ENCODE peak calls at places on chromosome 22, in ten cellular contexts. One of them, this sample, is unnamed.

GRCh38 chr22:35615156-35615555 is 2.0 kb downstream of the MB start:
- DNase-seq in stomach: no peak
- DNase-seq in sigmoid colon: no peak
- DNase-seq in HepG2: no peak
- DNase-seq in HCT116: no peak
- DNase-seq in GM12892: no peak
- DNase-seq in GM12891: no peak
- DNase-seq in SK-N-MC: no peak
- DNase-seq in prostate gland: no peak
- DNase-seq in GM23338: no peak
- DNase-seq in this sample: no peak

GRCh38 chr22:47189056-47189916 is 426.8 kb downstream of the TBC1D22A start:
- DNase-seq in sigmoid colon: peak
- DNase-seq in SK-N-MC: no peak
- DNase-seq in HCT116: no peak
- DNase-seq in GM12892: no peak
- DNase-seq in stomach: no peak
- DNase-seq in GM12891: no peak
- DNase-seq in HepG2: no peak
- DNase-seq in prostate gland: no peak
- DNase-seq in GM23338: no peak
- DNase-seq in this sample: no peak

GRCh38 chr22:48104786-48105185 is 1342.3 kb downstream of the TBC1D22A start:
- DNase-seq in GM12891: no peak
- DNase-seq in prostate gland: no peak
- DNase-seq in GM12892: no peak
- DNase-seq in stomach: peak
- DNase-seq in HCT116: no peak
- DNase-seq in HepG2: no peak
- DNase-seq in GM23338: no peak
- DNase-seq in SK-N-MC: no peak
- DNase-seq in sigmoid colon: no peak
- DNase-seq in this sample: no peak

GRCh38 chr22:29041408-29041807 is 20.2 kb downstream of the C22orf31 start:
- DNase-seq in sigmoid colon: no peak
- DNase-seq in stomach: peak
- DNase-seq in GM12891: no peak
- DNase-seq in HepG2: no peak
- DNase-seq in GM23338: no peak
- DNase-seq in HCT116: no peak
- DNase-seq in SK-N-MC: no peak
- DNase-seq in GM12892: no peak
- DNase-seq in prostate gland: no peak
- DNase-seq in this sample: no peak

GRCh38 chr22:47168900-47169800 is 406.7 kb downstream of the TBC1D22A start:
- DNase-seq in stomach: peak
- DNase-seq in GM23338: peak
- DNase-seq in SK-N-MC: no peak
- DNase-seq in sigmoid colon: peak
- DNase-seq in prostate gland: no peak
- DNase-seq in HCT116: no peak
- DNase-seq in GM12891: no peak
- DNase-seq in GM12892: no peak
- DNase-seq in HepG2: peak
- DNase-seq in this sample: no peak

GRCh38 chr22:27174970-27175369 is 517.6 kb downstream of the MIAT start:
- DNase-seq in GM12892: no peak
- DNase-seq in prostate gland: no peak
- DNase-seq in sigmoid colon: no peak
- DNase-seq in HepG2: no peak
- DNase-seq in stomach: no peak
- DNase-seq in GM12891: no peak
- DNase-seq in SK-N-MC: no peak
- DNase-seq in GM23338: no peak
- DNase-seq in HCT116: no peak
- DNase-seq in this sample: no peak

GRCh38 chr22:47071812-47072641 is 309.6 kb downstream of the TBC1D22A start:
- DNase-seq in HepG2: no peak
- DNase-seq in GM23338: no peak
- DNase-seq in sigmoid colon: no peak
- DNase-seq in GM12892: no peak
- DNase-seq in SK-N-MC: no peak
- DNase-seq in stomach: no peak
- DNase-seq in HCT116: no peak
- DNase-seq in GM12891: no peak
- DNase-seq in prostate gland: no peak
- DNase-seq in this sample: no peak

GRCh38 chr22:45997077-45997774 is 20.3 kb upstream of the WNT7B start:
- DNase-seq in HCT116: no peak
- DNase-seq in HepG2: no peak
- DNase-seq in SK-N-MC: no peak
- DNase-seq in GM23338: peak
- DNase-seq in prostate gland: peak
- DNase-seq in GM12892: no peak
- DNase-seq in stomach: peak
- DNase-seq in sigmoid colon: peak
- DNase-seq in GM12891: peak
- DNase-seq in this sample: peak

GRCh38 chr22:20013382-20013871 is 3.2 kb downstream of the ARVCF start:
- DNase-seq in GM12891: no peak
- DNase-seq in sigmoid colon: peak
- DNase-seq in GM12892: no peak
- DNase-seq in HCT116: no peak
- DNase-seq in prostate gland: no peak
- DNase-seq in stomach: peak
- DNase-seq in HepG2: peak
- DNase-seq in SK-N-MC: no peak
- DNase-seq in GM23338: peak
- DNase-seq in this sample: no peak

GRCh38 chr22:35258144-35258988 is 1.1 kb downstream of the HMGXB4 start:
- DNase-seq in GM12892: peak
- DNase-seq in HepG2: no peak
- DNase-seq in SK-N-MC: peak
- DNase-seq in stomach: no peak
- DNase-seq in GM12891: no peak
- DNase-seq in GM23338: peak
- DNase-seq in HCT116: no peak
- DNase-seq in prostate gland: peak
- DNase-seq in sigmoid colon: no peak
- DNase-seq in this sample: no peak

GRCh38 chr22:46830001-46830715 is 67.7 kb downstream of the TBC1D22A start:
- DNase-seq in prostate gland: peak
- DNase-seq in SK-N-MC: no peak
- DNase-seq in GM12892: no peak
- DNase-seq in HCT116: no peak
- DNase-seq in stomach: peak
- DNase-seq in sigmoid colon: peak
- DNase-seq in HepG2: no peak
- DNase-seq in GM12891: no peak
- DNase-seq in GM23338: no peak
- DNase-seq in this sample: no peak

GRCh38 chr22:35350539-35351503 is 30.1 kb upstream of the HMOX1 start:
- DNase-seq in HCT116: peak
- DNase-seq in GM12892: peak
- DNase-seq in prostate gland: peak
- DNase-seq in sigmoid colon: peak
- DNase-seq in stomach: peak
- DNase-seq in SK-N-MC: no peak
- DNase-seq in HepG2: peak
- DNase-seq in GM23338: peak
- DNase-seq in GM12891: peak
- DNase-seq in this sample: peak

GRCh38 chr22:39311592-39312400 is 7.6 kb downstream of the RPL3 start:
- DNase-seq in prostate gland: no peak
- DNase-seq in GM23338: peak
- DNase-seq in HCT116: no peak
- DNase-seq in stomach: no peak
- DNase-seq in GM12892: no peak
- DNase-seq in GM12891: no peak
- DNase-seq in SK-N-MC: no peak
- DNase-seq in HepG2: no peak
- DNase-seq in sigmoid colon: no peak
- DNase-seq in this sample: no peak
- TF ChIP-seq POLR2AphosphoS5 in prostate gland: no peak
- TF ChIP-seq POLR2AphosphoS5 in GM23338: peak
- TF ChIP-seq POLR2AphosphoS5 in HCT116: peak
- TF ChIP-seq POLR2AphosphoS5 in stomach: no peak
- TF ChIP-seq POLR2AphosphoS5 in GM12892: peak
- TF ChIP-seq POLR2AphosphoS5 in GM12891: peak
- TF ChIP-seq POLR2AphosphoS5 in SK-N-MC: peak
- TF ChIP-seq POLR2AphosphoS5 in HepG2: peak
- TF ChIP-seq POLR2AphosphoS5 in sigmoid colon: no peak
- TF ChIP-seq POLR2AphosphoS5 in this sample: no peak

GRCh38 chr22:30386960-30387848 is at the start of gene RNF215:
- DNase-seq in GM12892: peak
- DNase-seq in SK-N-MC: no peak
- DNase-seq in GM23338: peak
- DNase-seq in sigmoid colon: peak
- DNase-seq in GM12891: peak
- DNase-seq in stomach: peak
- DNase-seq in prostate gland: peak
- DNase-seq in HCT116: peak
- DNase-seq in HepG2: peak
- DNase-seq in this sample: peak
- TF ChIP-seq POLR2AphosphoS5 in GM12892: no peak
- TF ChIP-seq POLR2AphosphoS5 in SK-N-MC: no peak
- TF ChIP-seq POLR2AphosphoS5 in GM23338: no peak
- TF ChIP-seq POLR2AphosphoS5 in sigmoid colon: no peak
- TF ChIP-seq POLR2AphosphoS5 in GM12891: no peak
- TF ChIP-seq POLR2AphosphoS5 in stomach: no peak
- TF ChIP-seq POLR2AphosphoS5 in prostate gland: peak
- TF ChIP-seq POLR2AphosphoS5 in HCT116: no peak
- TF ChIP-seq POLR2AphosphoS5 in HepG2: no peak
- TF ChIP-seq POLR2AphosphoS5 in this sample: no peak

DNA sequence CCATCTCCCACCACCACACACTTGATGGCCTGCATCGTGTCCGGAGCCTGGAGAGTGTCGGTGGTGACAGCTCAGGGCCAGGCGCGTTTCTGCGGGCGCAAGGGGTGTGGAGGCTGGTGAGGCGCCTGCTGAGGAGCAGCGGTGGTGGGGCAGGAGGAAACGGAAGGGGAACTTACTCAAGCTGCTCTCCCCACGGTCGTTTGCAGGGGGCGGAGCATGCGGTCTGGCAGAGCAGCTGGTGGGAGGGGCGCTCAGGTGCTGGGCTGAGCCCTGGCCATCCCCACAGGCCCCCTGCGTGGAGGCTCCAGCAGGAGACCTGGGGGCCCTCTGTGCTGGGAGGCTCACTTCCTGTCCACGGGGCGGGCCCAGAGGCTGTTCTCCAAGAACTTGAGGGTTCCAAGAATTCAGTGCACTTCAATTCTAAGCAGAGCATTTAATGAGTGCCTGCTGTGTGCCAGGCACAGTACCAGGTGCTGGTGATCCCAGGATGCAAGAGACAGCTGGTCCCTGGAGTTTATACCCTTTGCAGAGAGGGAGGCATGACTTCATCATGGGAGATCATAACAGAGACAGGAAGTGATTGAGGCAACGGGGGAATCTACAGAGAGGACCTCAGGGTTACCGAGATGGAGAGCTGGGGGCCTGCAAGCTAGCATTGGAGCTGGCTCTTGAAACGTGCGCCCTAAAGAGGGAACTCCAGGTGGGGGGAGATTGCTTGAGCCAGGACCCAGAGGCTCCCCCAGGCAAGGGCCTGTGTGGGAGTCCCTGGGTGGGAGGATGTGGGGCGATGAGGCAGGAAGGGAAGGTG is at the start of gene RAC2:
- DNase-seq in sigmoid colon: peak
- DNase-seq in GM23338: peak
- DNase-seq in stomach: peak
- DNase-seq in SK-N-MC: no peak
- DNase-seq in GM12892: peak
- DNase-seq in HepG2: no peak
- DNase-seq in GM12891: peak
- DNase-seq in HCT116: peak
- DNase-seq in prostate gland: no peak
- DNase-seq in this sample: peak
- TF ChIP-seq POLR2AphosphoS5 in sigmoid colon: no peak
- TF ChIP-seq POLR2AphosphoS5 in GM23338: no peak
- TF ChIP-seq POLR2AphosphoS5 in stomach: no peak
- TF ChIP-seq POLR2AphosphoS5 in SK-N-MC: no peak
- TF ChIP-seq POLR2AphosphoS5 in GM12892: peak
- TF ChIP-seq POLR2AphosphoS5 in HepG2: no peak
- TF ChIP-seq POLR2AphosphoS5 in GM12891: peak
- TF ChIP-seq POLR2AphosphoS5 in HCT116: peak
- TF ChIP-seq POLR2AphosphoS5 in prostate gland: no peak
- TF ChIP-seq POLR2AphosphoS5 in this sample: no peak

GRCh38 chr22:23790819-23791736 is 4.3 kb downstream of the SMARCB1 start:
- DNase-seq in HCT116: no peak
- DNase-seq in GM12892: no peak
- DNase-seq in prostate gland: no peak
- DNase-seq in GM12891: no peak
- DNase-seq in sigmoid colon: no peak
- DNase-seq in HepG2: no peak
- DNase-seq in stomach: no peak
- DNase-seq in GM23338: no peak
- DNase-seq in SK-N-MC: no peak
- DNase-seq in this sample: no peak
- TF ChIP-seq POLR2AphosphoS5 in HCT116: no peak
- TF ChIP-seq POLR2AphosphoS5 in GM12892: no peak
- TF ChIP-seq POLR2AphosphoS5 in prostate gland: peak
- TF ChIP-seq POLR2AphosphoS5 in GM12891: no peak
- TF ChIP-seq POLR2AphosphoS5 in sigmoid colon: no peak
- TF ChIP-seq POLR2AphosphoS5 in HepG2: no peak
- TF ChIP-seq POLR2AphosphoS5 in stomach: no peak
- TF ChIP-seq POLR2AphosphoS5 in GM23338: no peak
- TF ChIP-seq POLR2AphosphoS5 in SK-N-MC: no peak
- TF ChIP-seq POLR2AphosphoS5 in this sample: no peak

GRCh38 chr22:38290347-38290746 is 17.5 kb upstream of the TMEM184B start:
- DNase-seq in stomach: no peak
- DNase-seq in SK-N-MC: no peak
- DNase-seq in prostate gland: no peak
- DNase-seq in sigmoid colon: no peak
- DNase-seq in HepG2: no peak
- DNase-seq in HCT116: no peak
- DNase-seq in GM12892: no peak
- DNase-seq in GM12891: no peak
- DNase-seq in GM23338: no peak
- DNase-seq in this sample: no peak

GRCh38 chr22:38292694-38293093 is 19.9 kb upstream of the TMEM184B start:
- DNase-seq in prostate gland: no peak
- DNase-seq in GM23338: no peak
- DNase-seq in GM12891: no peak
- DNase-seq in GM12892: no peak
- DNase-seq in stomach: no peak
- DNase-seq in SK-N-MC: no peak
- DNase-seq in sigmoid colon: no peak
- DNase-seq in HepG2: no peak
- DNase-seq in HCT116: no peak
- DNase-seq in this sample: no peak

GRCh38 chr22:38286915-38287669 is 14.3 kb upstream of the TMEM184B start:
- DNase-seq in prostate gland: no peak
- DNase-seq in GM12891: no peak
- DNase-seq in SK-N-MC: no peak
- DNase-seq in GM23338: peak
- DNase-seq in HepG2: no peak
- DNase-seq in GM12892: no peak
- DNase-seq in stomach: no peak
- DNase-seq in HCT116: no peak
- DNase-seq in sigmoid colon: no peak
- DNase-seq in this sample: no peak

GRCh38 chr22:38291201-38291777 is 18.5 kb upstream of the TMEM184B start:
- DNase-seq in HCT116: no peak
- DNase-seq in sigmoid colon: no peak
- DNase-seq in HepG2: no peak
- DNase-seq in GM23338: no peak
- DNase-seq in GM12892: no peak
- DNase-seq in SK-N-MC: no peak
- DNase-seq in prostate gland: no peak
- DNase-seq in stomach: no peak
- DNase-seq in GM12891: no peak
- DNase-seq in this sample: no peak

GRCh38 chr22:38289583-38290082 is 16.8 kb upstream of the TMEM184B start:
- DNase-seq in GM12891: no peak
- DNase-seq in HCT116: no peak
- DNase-seq in SK-N-MC: no peak
- DNase-seq in HepG2: no peak
- DNase-seq in GM23338: no peak
- DNase-seq in prostate gland: no peak
- DNase-seq in GM12892: no peak
- DNase-seq in stomach: no peak
- DNase-seq in sigmoid colon: no peak
- DNase-seq in this sample: no peak
- TF ChIP-seq POLR2AphosphoS5 in GM12891: no peak
- TF ChIP-seq POLR2AphosphoS5 in HCT116: peak
- TF ChIP-seq POLR2AphosphoS5 in SK-N-MC: peak
- TF ChIP-seq POLR2AphosphoS5 in HepG2: peak
- TF ChIP-seq POLR2AphosphoS5 in GM23338: no peak
- TF ChIP-seq POLR2AphosphoS5 in prostate gland: no peak
- TF ChIP-seq POLR2AphosphoS5 in GM12892: peak
- TF ChIP-seq POLR2AphosphoS5 in stomach: no peak
- TF ChIP-seq POLR2AphosphoS5 in sigmoid colon: no peak
- TF ChIP-seq POLR2AphosphoS5 in this sample: no peak

This sample was measured in breast epithelium.